ENCODE peak calls at places on chromosomes 5 and 9, in nine cellular contexts. F is brain microvascular endothelial cell, T is body of pancreas, G is HepG2, S is cardiac muscle cell, W is astrocyte of the spinal cord, Y is neural crest cell, H is GM12878, I is AG10803. L is an unnamed sample.

GRCh38 chr5:61178702-61179101 is 16.4 kb upstream of the SMIM15 start:
- DNase-seq in F (no peak), T (no peak), G (no peak), S (no peak), W (no peak), Y (no peak), H (no peak), I (no peak), L (no peak)

GRCh38 chr9:86637515-86637914 is 283.3 kb upstream of the TUT7 start:
- DNase-seq in F (peak), T (peak), G (no peak), S (peak), W (peak), Y (peak), H (no peak), I (peak), L (peak)

GRCh38 chr5:77073667-77074066 is 13.4 kb downstream of the ZBED3 start:
- DNase-seq in F (peak), T (no peak), G (no peak), S (peak), W (peak), Y (no peak), H (no peak), I (no peak), L (no peak)

GRCh38 chr5:83472508-83473343 is 1.2 kb downstream of the VCAN start:
- DNase-seq in F (no peak), T (peak), G (no peak), S (peak), W (peak), Y (peak), H (no peak), I (peak), L (peak)

GRCh38 chr5:59917121-59917520 is 23.6 kb upstream of the PDE4D start:
- DNase-seq in F (no peak), T (no peak), G (no peak), S (no peak), W (peak), Y (no peak), H (no peak), I (no peak), L (no peak)

GRCh38 chr5:131431794-131432193 is 167.9 kb downstream of the CDC42SE2 start:
- DNase-seq in F (no peak), T (no peak), G (no peak), S (no peak), W (no peak), Y (no peak), H (no peak), I (no peak), L (no peak)

GRCh38 chr5:58925627-58926545 is 343.0 kb downstream of the RAB3C start:
- DNase-seq in F (no peak), T (no peak), G (no peak), S (no peak), W (peak), Y (no peak), H (no peak), I (no peak), L (no peak)

GRCh38 chr9:117073539-117074336 is 341.1 kb downstream of the ASTN2 start:
- DNase-seq in F (peak), T (peak), G (peak), S (peak), W (no peak), Y (peak), H (no peak), I (no peak), L (peak)

GRCh38 chr9:90408659-90409058 is 234.0 kb downstream of the DIRAS2 start:
- DNase-seq in F (no peak), T (no peak), G (no peak), S (no peak), W (no peak), Y (no peak), H (no peak), I (no peak), L (no peak)

GRCh38 chr9:134689320-134690181 is 47.9 kb downstream of the COL5A1 start:
- DNase-seq in F (peak), T (peak), G (peak), S (peak), W (peak), Y (peak), H (no peak), I (peak), L (peak)

GRCh38 chr9:105656131-105656921 is 5.9 kb upstream of the TAL2 start:
- DNase-seq in F (no peak), T (peak), G (no peak), S (no peak), W (no peak), Y (peak), H (no peak), I (no peak), L (peak)

GRCh38 chr5:102858808-102859207 is 103.7 kb downstream of the PAM start:
- DNase-seq in F (peak), T (no peak), G (no peak), S (peak), W (peak), Y (no peak), H (no peak), I (peak), L (no peak)

GRCh38 chr9:126777733-126778132 is 27.1 kb upstream of the ZBTB43 start:
- DNase-seq in F (no peak), T (no peak), G (no peak), S (no peak), W (no peak), Y (no peak), H (no peak), I (no peak), L (no peak)

GRCh38 chr5:111857067-111857466 is 100.1 kb upstream of the NREP start:
- DNase-seq in F (no peak), T (no peak), G (no peak), S (no peak), W (no peak), Y (no peak), H (no peak), I (no peak), L (no peak)

GRCh38 chr9:104093162-104093561 is 947 bp upstream of the SMC2 start:
- DNase-seq in F (peak), T (no peak), G (no peak), S (peak), W (no peak), Y (no peak), H (no peak), I (no peak), L (no peak)

GRCh38 chr5:78647411-78647818 is 1.2 kb downstream of the LHFPL2 start:
- DNase-seq in F (peak), T (peak), G (peak), S (peak), W (peak), Y (no peak), H (no peak), I (peak), L (no peak)

GRCh38 chr9:89991204-89991790 is 386.5 kb downstream of the GADD45G start:
- DNase-seq in F (no peak), T (no peak), G (no peak), S (no peak), W (no peak), Y (no peak), H (no peak), I (no peak), L (no peak)

GRCh38 chr5:12354686-12355085 is 450.4 kb upstream of the CTNND2 start:
- DNase-seq in F (no peak), T (no peak), G (no peak), S (no peak), W (no peak), Y (no peak), H (no peak), I (no peak), L (no peak)

GRCh38 chr9:126472931-126473330 is 140.8 kb upstream of the LMX1B start:
- DNase-seq in F (no peak), T (no peak), G (no peak), S (no peak), W (no peak), Y (no peak), H (no peak), I (no peak), L (no peak)

GRCh38 chr5:118060833-118061232 is 927.5 kb downstream of the DTWD2 start:
- DNase-seq in F (no peak), T (no peak), G (no peak), S (no peak), W (no peak), Y (no peak), H (no peak), I (no peak), L (no peak)

GRCh38 chr9:92986175-92987110 is 39.1 kb downstream of the FGD3 start:
- DNase-seq in F (no peak), T (no peak), G (no peak), S (peak), W (no peak), Y (no peak), H (no peak), I (peak), L (no peak)

GRCh38 chr5:149002053-149002452 is 60.8 kb downstream of the SH3TC2 start:
- DNase-seq in F (peak), T (peak), G (peak), S (peak), W (peak), Y (no peak), H (no peak), I (peak), L (no peak)

GRCh38 chr5:41793156-41793770 is 77.0 kb downstream of the OXCT1 start:
- DNase-seq in F (peak), T (no peak), G (no peak), S (peak), W (peak), Y (no peak), H (no peak), I (peak), L (no peak)

GRCh38 chr9:114061830-114062474 is 16.1 kb downstream of the AMBP start:
- DNase-seq in F (no peak), T (no peak), G (peak), S (no peak), W (no peak), Y (no peak), H (no peak), I (no peak), L (no peak)

GRCh38 chr5:142981886-142982820 is 212.0 kb downstream of the ARHGAP26 start:
- DNase-seq in F (peak), T (peak), G (peak), S (peak), W (peak), Y (no peak), H (no peak), I (peak), L (no peak)

GRCh38 chr9:122225323-122226141 is 3.2 kb downstream of the LHX6 start:
- DNase-seq in F (no peak), T (no peak), G (no peak), S (no peak), W (no peak), Y (no peak), H (no peak), I (no peak), L (no peak)

GRCh38 chr9:134730011-134730760 is 88.6 kb downstream of the COL5A1 start:
- DNase-seq in F (no peak), T (no peak), G (no peak), S (peak), W (no peak), Y (no peak), H (no peak), I (peak), L (no peak)

GRCh38 chr5:169762338-169763095 is 125.4 kb downstream of the DOCK2 start:
- DNase-seq in F (no peak), T (no peak), G (no peak), S (peak), W (peak), Y (no peak), H (no peak), I (peak), L (no peak)

GRCh38 chr5:3858524-3858923 is 262.9 kb downstream of the IRX1 start:
- DNase-seq in F (no peak), T (no peak), G (no peak), S (no peak), W (no peak), Y (no peak), H (no peak), I (no peak), L (no peak)

GRCh38 chr5:146475190-146475801 is 28.2 kb downstream of the TCERG1 start:
- DNase-seq in F (peak), T (no peak), G (no peak), S (peak), W (no peak), Y (no peak), H (no peak), I (no peak), L (no peak)
- TF ChIP-seq CTCF in F (peak), T (no peak), G (no peak), S (peak), W (peak), Y (peak), H (peak), I (peak), L (peak)

GRCh38 chr9:82498918-82499317 is 510.3 kb downstream of the SPATA31D1 start:
- DNase-seq in F (no peak), T (no peak), G (no peak), S (peak), W (peak), Y (no peak), H (no peak), I (no peak), L (no peak)

GRCh38 chr9:82499337-82499736 is 510.8 kb downstream of the SPATA31D1 start:
- DNase-seq in F (no peak), T (no peak), G (no peak), S (no peak), W (no peak), Y (no peak), H (no peak), I (no peak), L (no peak)

GRCh38 chr9:82504620-82505019 is 516.0 kb downstream of the SPATA31D1 start:
- DNase-seq in F (no peak), T (no peak), G (no peak), S (no peak), W (no peak), Y (no peak), H (no peak), I (no peak), L (no peak)
- TF ChIP-seq CTCF in F (peak), T (no peak), G (no peak), S (no peak), W (no peak), Y (peak), H (no peak), I (no peak), L (no peak)

GRCh38 chr5:155987261-155987810 is 339.6 kb upstream of the SGCD start:
- DNase-seq in F (no peak), T (no peak), G (no peak), S (no peak), W (no peak), Y (no peak), H (no peak), I (no peak), L (no peak)
- TF ChIP-seq CTCF in F (no peak), T (no peak), G (no peak), S (no peak), W (no peak), Y (no peak), H (no peak), I (no peak), L (no peak)

GRCh38 chr5:141883948-141884318 is 5.7 kb upstream of the PCDH1 start:
- DNase-seq in F (no peak), T (no peak), G (no peak), S (no peak), W (no peak), Y (no peak), H (no peak), I (no peak), L (no peak)

DNA sequence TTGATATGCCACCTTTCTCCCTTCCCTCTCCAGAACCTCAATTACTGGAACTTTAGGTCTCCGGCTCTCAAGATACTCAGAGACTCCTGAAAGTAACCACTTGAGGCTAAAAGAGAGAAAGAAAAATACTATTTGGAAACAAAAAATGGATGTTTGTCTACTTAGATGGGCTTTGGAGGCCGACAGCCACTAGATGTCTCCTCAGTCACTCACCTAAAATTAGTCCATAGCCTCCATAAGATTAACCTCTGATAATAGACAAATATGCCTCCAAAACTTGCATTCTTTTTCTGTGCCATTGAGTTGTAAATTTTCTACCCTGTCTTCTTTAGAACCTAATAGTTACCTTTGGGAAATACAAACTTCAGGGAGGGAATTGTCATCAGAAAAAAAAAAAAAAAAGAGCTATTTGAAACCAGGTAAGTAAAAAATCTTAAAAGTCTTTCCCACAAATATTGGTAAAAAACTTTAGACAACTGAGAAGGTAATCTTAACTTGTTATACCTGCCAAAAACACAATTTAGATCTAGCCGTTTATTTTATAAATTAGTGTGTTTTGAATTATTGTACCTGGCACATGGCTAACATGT is 11.2 kb upstream of the PCDH1 start:
- DNase-seq in F (no peak), T (no peak), G (no peak), S (peak), W (no peak), Y (no peak), H (no peak), I (no peak), L (no peak)
- TF ChIP-seq CTCF in F (peak), T (no peak), G (peak), S (peak), W (peak), Y (no peak), H (peak), I (peak), L (no peak)

GRCh38 chr5:150419630-150420270 is 7.0 kb upstream of the CD74 start:
- DNase-seq in F (no peak), T (no peak), G (no peak), S (no peak), W (no peak), Y (no peak), H (no peak), I (no peak), L (no peak)
- TF ChIP-seq CTCF in F (no peak), T (no peak), G (no peak), S (no peak), W (no peak), Y (no peak), H (no peak), I (no peak), L (no peak)

DNA sequence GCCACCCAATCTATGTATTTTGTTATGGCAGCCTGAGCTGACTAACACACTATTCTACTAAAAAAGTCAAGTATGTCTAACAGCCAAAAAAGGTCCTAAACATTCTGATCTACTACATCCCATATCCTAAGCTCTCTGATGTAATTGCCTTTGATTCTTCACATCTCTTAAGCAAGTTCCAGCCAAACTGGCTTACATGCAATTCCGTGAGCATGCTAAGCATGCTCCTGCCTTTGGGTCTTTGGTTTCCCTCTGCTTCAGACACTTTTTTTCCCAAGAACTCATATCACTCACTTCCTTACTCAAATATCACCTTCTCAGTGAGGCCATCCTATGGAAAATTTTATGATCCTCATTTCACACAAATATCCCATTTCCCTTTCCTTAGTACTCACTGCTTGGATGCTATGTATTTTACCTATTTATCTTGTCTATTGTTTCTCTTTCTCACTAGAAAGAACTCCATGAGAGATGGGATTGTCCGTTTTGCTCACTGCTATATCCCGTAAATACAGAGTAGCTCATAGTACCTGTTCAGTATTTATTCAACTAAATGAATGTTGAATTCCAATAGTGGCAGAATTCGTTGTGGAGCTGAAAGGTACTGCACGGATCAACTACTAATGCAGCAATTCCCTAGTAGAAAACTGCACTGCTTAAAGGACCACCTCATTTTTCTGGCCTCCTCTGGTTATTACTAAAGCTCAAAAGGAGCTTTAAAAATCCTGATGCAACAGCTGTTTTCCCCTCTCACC is 2.3 kb upstream of the SLC12A2 start:
- DNase-seq in F (no peak), T (no peak), G (no peak), S (peak), W (no peak), Y (no peak), H (no peak), I (no peak), L (no peak)
- TF ChIP-seq CTCF in F (peak), T (peak), G (no peak), S (no peak), W (peak), Y (peak), H (peak), I (peak), L (peak)

GRCh38 chr9:101457003-101457402 is 21.4 kb upstream of the ALDOB start:
- DNase-seq in F (no peak), T (no peak), G (peak), S (no peak), W (no peak), Y (no peak), H (no peak), I (no peak), L (no peak)
- TF ChIP-seq CTCF in F (peak), T (peak), G (peak), S (no peak), W (no peak), Y (no peak), H (peak), I (no peak), L (no peak)

GRCh38 chr5:178114325-178115135 is 1.2 kb downstream of the N4BP3 start:
- DNase-seq in F (no peak), T (peak), G (no peak), S (no peak), W (no peak), Y (no peak), H (no peak), I (no peak), L (peak)

GRCh38 chr5:178115136-178115834 is 2.0 kb downstream of the N4BP3 start:
- DNase-seq in F (no peak), T (no peak), G (no peak), S (no peak), W (no peak), Y (no peak), H (no peak), I (no peak), L (no peak)

GRCh38 chr5:178113141-178113787 is at the start of gene N4BP3:
- DNase-seq in F (no peak), T (peak), G (no peak), S (peak), W (peak), Y (peak), H (no peak), I (peak), L (peak)

GRCh38 chr5:178112545-178112944 is 787 bp upstream of the N4BP3 start:
- DNase-seq in F (no peak), T (no peak), G (no peak), S (no peak), W (no peak), Y (no peak), H (no peak), I (no peak), L (no peak)

GRCh38 chr5:178113841-178114324 is 551 bp downstream of the N4BP3 start:
- DNase-seq in F (no peak), T (no peak), G (no peak), S (no peak), W (no peak), Y (no peak), H (no peak), I (no peak), L (no peak)
- TF ChIP-seq CTCF in F (no peak), T (no peak), G (no peak), S (no peak), W (no peak), Y (no peak), H (no peak), I (no peak), L (peak)

GRCh38 chr5:79703381-79703645 is 13.7 kb downstream of the CMYA5 start:
- DNase-seq in F (no peak), T (no peak), G (no peak), S (no peak), W (no peak), Y (no peak), H (no peak), I (no peak), L (no peak)

GRCh38 chr5:79705632-79706031 is 16.0 kb downstream of the CMYA5 start:
- DNase-seq in F (no peak), T (no peak), G (no peak), S (no peak), W (no peak), Y (no peak), H (no peak), I (no peak), L (no peak)

GRCh38 chr5:79704553-79704952 is 14.9 kb downstream of the CMYA5 start:
- DNase-seq in F (no peak), T (no peak), G (no peak), S (no peak), W (no peak), Y (no peak), H (no peak), I (no peak), L (no peak)

GRCh38 chr5:79699766-79700400 is 10.2 kb downstream of the CMYA5 start:
- DNase-seq in F (no peak), T (no peak), G (no peak), S (no peak), W (no peak), Y (no peak), H (no peak), I (no peak), L (no peak)

GRCh38 chr5:79702606-79703380 is 13.2 kb downstream of the CMYA5 start:
- DNase-seq in F (no peak), T (no peak), G (peak), S (peak), W (no peak), Y (no peak), H (no peak), I (peak), L (peak)
- TF ChIP-seq CTCF in F (peak), T (peak), G (peak), S (peak), W (peak), Y (peak), H (peak), I (peak), L (peak)

L was measured in glutamatergic neuron.